ENCODE peak calls at places on chromosomes 5 and 9, in six cellular contexts. One of them, this sample, is unnamed.
A peak's percentile ranks its signal among the peaks of the same experiment; 100 is the strongest.

GRCh38 chr9:116816484-116816883 is 129.4 kb downstream of the TRIM32 start:
- DNase-seq in SK-N-SH: no peak
- DNase-seq in GM12878: no peak
- DNase-seq in K562: no peak
- DNase-seq in GM12892: no peak
- DNase-seq in HepG2: no peak
- DNase-seq in this sample: no peak

GRCh38 chr5:146240951-146241350 is 37.5 kb downstream of the RBM27 start:
- DNase-seq in K562: no peak
- DNase-seq in GM12878: no peak
- DNase-seq in GM12892: no peak
- DNase-seq in SK-N-SH: no peak
- DNase-seq in HepG2: no peak
- DNase-seq in this sample: no peak

GRCh38 chr9:31071606-31072286 is 1312.7 kb upstream of the ACO1 start:
- DNase-seq in SK-N-SH: no peak
- DNase-seq in K562: no peak
- DNase-seq in GM12878: no peak
- DNase-seq in GM12892: no peak
- DNase-seq in HepG2: no peak
- DNase-seq in this sample: no peak

GRCh38 chr9:24297931-24298330 is 247.8 kb downstream of the IZUMO3 start:
- DNase-seq in HepG2: no peak
- DNase-seq in SK-N-SH: no peak
- DNase-seq in K562: no peak
- DNase-seq in GM12892: no peak
- DNase-seq in GM12878: no peak
- DNase-seq in this sample: no peak

GRCh38 chr5:124654418-124654817 is 92.0 kb downstream of the ZNF608 start:
- DNase-seq in K562: peak; percentile 43
- DNase-seq in HepG2: no peak
- DNase-seq in GM12878: no peak
- DNase-seq in SK-N-SH: no peak
- DNase-seq in GM12892: no peak
- DNase-seq in this sample: no peak

GRCh38 chr5:167577616-167578015 is 713.8 kb upstream of the WWC1 start:
- DNase-seq in HepG2: no peak
- DNase-seq in K562: no peak
- DNase-seq in GM12892: no peak
- DNase-seq in SK-N-SH: no peak
- DNase-seq in GM12878: no peak
- DNase-seq in this sample: no peak

GRCh38 chr9:110916361-110916760 is 121.9 kb downstream of the LPAR1 start:
- DNase-seq in SK-N-SH: no peak
- DNase-seq in GM12892: no peak
- DNase-seq in HepG2: no peak
- DNase-seq in GM12878: no peak
- DNase-seq in K562: no peak
- DNase-seq in this sample: no peak

GRCh38 chr9:7770102-7770501 is 29.5 kb downstream of the DMAC1 start:
- DNase-seq in HepG2: no peak
- DNase-seq in K562: no peak
- DNase-seq in GM12892: no peak
- DNase-seq in SK-N-SH: no peak
- DNase-seq in GM12878: no peak
- DNase-seq in this sample: no peak

GRCh38 chr9:78273761-78274160 is 23.2 kb upstream of the PSAT1 start:
- DNase-seq in HepG2: no peak
- DNase-seq in SK-N-SH: no peak
- DNase-seq in K562: no peak
- DNase-seq in GM12892: no peak
- DNase-seq in GM12878: no peak
- DNase-seq in this sample: no peak

GRCh38 chr5:98796197-98796972 is 22.9 kb downstream of the RGMB start:
- DNase-seq in SK-N-SH: peak; percentile 68
- DNase-seq in GM12878: no peak
- DNase-seq in GM12892: peak; percentile 16
- DNase-seq in K562: peak; percentile 68
- DNase-seq in HepG2: peak; percentile 62
- DNase-seq in this sample: peak; percentile 28

GRCh38 chr5:179485845-179486575 is 64.3 kb upstream of the RUFY1 start:
- DNase-seq in GM12878: no peak
- DNase-seq in GM12892: no peak
- DNase-seq in HepG2: no peak
- DNase-seq in K562: no peak
- DNase-seq in SK-N-SH: no peak
- DNase-seq in this sample: no peak

GRCh38 chr9:93126825-93127368 is 7.2 kb downstream of the NINJ1 start:
- DNase-seq in GM12892: no peak
- DNase-seq in GM12878: no peak
- DNase-seq in K562: no peak
- DNase-seq in SK-N-SH: peak; percentile 73
- DNase-seq in HepG2: peak; percentile 88
- DNase-seq in this sample: no peak

GRCh38 chr5:67094476-67095300 is 101.9 kb downstream of the CD180 start:
- DNase-seq in GM12892: no peak
- DNase-seq in SK-N-SH: no peak
- DNase-seq in K562: no peak
- DNase-seq in GM12878: no peak
- DNase-seq in HepG2: peak; percentile 35
- DNase-seq in this sample: no peak

GRCh38 chr9:126642009-126642744 is 28.4 kb downstream of the LMX1B start:
- DNase-seq in GM12878: no peak
- DNase-seq in K562: no peak
- DNase-seq in GM12892: no peak
- DNase-seq in SK-N-SH: no peak
- DNase-seq in HepG2: no peak
- DNase-seq in this sample: no peak

GRCh38 chr5:82406200-82406773 is 128.1 kb upstream of the RPS23 start:
- DNase-seq in K562: no peak
- DNase-seq in SK-N-SH: no peak
- DNase-seq in HepG2: no peak
- DNase-seq in GM12892: no peak
- DNase-seq in GM12878: no peak
- DNase-seq in this sample: no peak

GRCh38 chr9:85944672-85945071 is 3.7 kb downstream of the NAA35 start:
- DNase-seq in GM12892: no peak
- DNase-seq in HepG2: no peak
- DNase-seq in K562: no peak
- DNase-seq in SK-N-SH: no peak
- DNase-seq in GM12878: no peak
- DNase-seq in this sample: no peak

GRCh38 chr5:66567474-66567873 is 28.7 kb upstream of the MAST4 start:
- DNase-seq in HepG2: no peak
- DNase-seq in SK-N-SH: no peak
- DNase-seq in GM12878: no peak
- DNase-seq in K562: no peak
- DNase-seq in GM12892: no peak
- DNase-seq in this sample: no peak

GRCh38 chr5:123916331-123917121 is 404.5 kb downstream of the CSNK1G3 start:
- DNase-seq in SK-N-SH: no peak
- DNase-seq in GM12878: no peak
- DNase-seq in HepG2: no peak
- DNase-seq in K562: no peak
- DNase-seq in GM12892: no peak
- DNase-seq in this sample: no peak

GRCh38 chr5:176189857-176190256 is 48.4 kb upstream of the SIMC1 start:
- DNase-seq in K562: no peak
- DNase-seq in GM12878: no peak
- DNase-seq in SK-N-SH: no peak
- DNase-seq in GM12892: no peak
- DNase-seq in HepG2: no peak
- DNase-seq in this sample: no peak

GRCh38 chr5:13692172-13692571 is 252.3 kb downstream of the DNAH5 start:
- DNase-seq in K562: no peak
- DNase-seq in GM12878: no peak
- DNase-seq in HepG2: no peak
- DNase-seq in SK-N-SH: no peak
- DNase-seq in GM12892: no peak
- DNase-seq in this sample: no peak

GRCh38 chr5:101626572-101626971 is 669.5 kb downstream of the SLCO4C1 start:
- DNase-seq in GM12892: no peak
- DNase-seq in K562: no peak
- DNase-seq in GM12878: no peak
- DNase-seq in SK-N-SH: no peak
- DNase-seq in HepG2: no peak
- DNase-seq in this sample: no peak

GRCh38 chr5:172999351-172999973 is 15.9 kb downstream of the ATP6V0E1 start:
- DNase-seq in HepG2: no peak
- DNase-seq in GM12878: no peak
- DNase-seq in GM12892: no peak
- DNase-seq in K562: no peak
- DNase-seq in SK-N-SH: no peak
- DNase-seq in this sample: no peak

GRCh38 chr5:113264061-113264460 is 170.7 kb downstream of the TSSK1B start:
- DNase-seq in SK-N-SH: no peak
- DNase-seq in GM12892: no peak
- DNase-seq in K562: no peak
- DNase-seq in GM12878: no peak
- DNase-seq in HepG2: no peak
- DNase-seq in this sample: no peak

GRCh38 chr5:159851053-159851452 is 65.2 kb upstream of the ADRA1B start:
- DNase-seq in K562: no peak
- DNase-seq in HepG2: no peak
- DNase-seq in SK-N-SH: no peak
- DNase-seq in GM12892: no peak
- DNase-seq in GM12878: no peak
- DNase-seq in this sample: no peak

GRCh38 chr9:19028835-19029451 is 4.1 kb downstream of the SAXO1 start:
- DNase-seq in K562: peak; percentile 59
- DNase-seq in GM12892: peak; percentile 55
- DNase-seq in HepG2: peak; percentile 54
- DNase-seq in GM12878: no peak
- DNase-seq in SK-N-SH: peak; percentile 81
- DNase-seq in this sample: peak; percentile 64

GRCh38 chr9:132026932-132027585 is 52.6 kb downstream of the MED27 start:
- DNase-seq in GM12892: no peak
- DNase-seq in K562: no peak
- DNase-seq in GM12878: no peak
- DNase-seq in HepG2: no peak
- DNase-seq in SK-N-SH: no peak
- DNase-seq in this sample: no peak

GRCh38 chr9:88672874-88673695 is 138.1 kb downstream of the NXNL2 start:
- DNase-seq in GM12892: no peak
- DNase-seq in SK-N-SH: peak; percentile 33
- DNase-seq in K562: no peak
- DNase-seq in HepG2: peak; percentile 27
- DNase-seq in GM12878: no peak
- DNase-seq in this sample: no peak

GRCh38 chr9:87793292-87793691 is 67.4 kb downstream of the CTSL start:
- DNase-seq in K562: peak; percentile 38
- DNase-seq in SK-N-SH: no peak
- DNase-seq in HepG2: peak; percentile 85
- DNase-seq in GM12878: no peak
- DNase-seq in GM12892: no peak
- DNase-seq in this sample: no peak

DNA sequence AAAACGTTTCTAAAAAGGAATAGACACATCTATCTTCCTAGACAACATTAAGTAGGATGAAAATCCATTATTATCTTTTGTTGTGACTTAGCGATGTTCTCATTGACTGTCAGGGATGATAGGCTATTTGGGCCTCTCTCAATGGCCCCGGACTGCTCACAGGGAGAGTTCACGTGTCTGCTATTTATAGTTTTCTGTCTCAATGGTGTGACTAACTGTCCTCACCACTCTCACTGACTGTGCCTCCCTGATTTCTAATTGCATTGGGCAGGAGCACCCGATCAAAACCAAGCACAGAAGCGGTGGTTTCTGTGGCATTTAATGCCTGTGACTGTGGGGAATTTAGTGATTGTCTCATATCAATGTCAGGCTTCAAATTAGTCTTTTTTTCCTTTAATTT is 286.7 kb upstream of the KLF9 start:
- DNase-seq in GM12892: no peak
- DNase-seq in GM12878: no peak
- DNase-seq in K562: no peak
- DNase-seq in HepG2: no peak
- DNase-seq in SK-N-SH: no peak
- DNase-seq in this sample: no peak
- TF ChIP-seq POLR2AphosphoS5 in GM12892: no peak
- TF ChIP-seq POLR2AphosphoS5 in GM12878: no peak
- TF ChIP-seq POLR2AphosphoS5 in K562: no peak
- TF ChIP-seq POLR2AphosphoS5 in HepG2: no peak
- TF ChIP-seq POLR2AphosphoS5 in SK-N-SH: no peak
- TF ChIP-seq POLR2AphosphoS5 in this sample: no peak

DNA sequence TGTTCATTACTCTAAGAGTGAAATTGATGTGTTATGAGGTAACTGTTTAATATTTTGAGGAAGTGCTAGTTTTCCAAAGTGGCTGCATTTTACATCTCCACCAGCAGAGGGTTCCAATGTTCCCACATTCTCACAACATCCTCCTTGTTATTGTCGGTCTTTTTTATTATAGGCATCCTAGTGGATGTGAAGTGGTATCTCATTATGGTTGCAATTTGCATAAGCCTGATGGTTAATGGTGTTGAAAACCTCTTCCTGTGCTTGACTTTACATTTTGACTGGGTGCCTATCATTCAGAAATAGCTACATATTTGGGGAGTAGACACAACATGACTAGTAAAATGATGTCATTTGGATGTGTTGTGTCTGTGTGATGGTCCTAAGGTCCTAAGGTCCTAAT is 143.6 kb downstream of the MRPS30 start:
- DNase-seq in GM12892: no peak
- DNase-seq in GM12878: peak; percentile 5
- DNase-seq in HepG2: peak; percentile 18
- DNase-seq in K562: peak; percentile 29
- DNase-seq in SK-N-SH: peak; percentile 23
- DNase-seq in this sample: no peak
- TF ChIP-seq TAF1 in GM12892: no peak
- TF ChIP-seq TAF1 in GM12878: no peak
- TF ChIP-seq TAF1 in HepG2: no peak
- TF ChIP-seq TAF1 in K562: no peak
- TF ChIP-seq TAF1 in SK-N-SH: no peak
- TF ChIP-seq TAF1 in this sample: no peak

GRCh38 chr9:124392855-124393460 is 22.3 kb downstream of the PSMB7 start:
- DNase-seq in SK-N-SH: peak; percentile 77
- DNase-seq in GM12892: no peak
- DNase-seq in K562: peak; percentile 54
- DNase-seq in GM12878: no peak
- DNase-seq in HepG2: no peak
- DNase-seq in this sample: no peak
- TF ChIP-seq POLR2AphosphoS5 in SK-N-SH: peak; percentile 56
- TF ChIP-seq POLR2AphosphoS5 in GM12892: no peak
- TF ChIP-seq POLR2AphosphoS5 in K562: no peak
- TF ChIP-seq POLR2AphosphoS5 in GM12878: no peak
- TF ChIP-seq POLR2AphosphoS5 in HepG2: no peak
- TF ChIP-seq POLR2AphosphoS5 in this sample: no peak

DNA sequence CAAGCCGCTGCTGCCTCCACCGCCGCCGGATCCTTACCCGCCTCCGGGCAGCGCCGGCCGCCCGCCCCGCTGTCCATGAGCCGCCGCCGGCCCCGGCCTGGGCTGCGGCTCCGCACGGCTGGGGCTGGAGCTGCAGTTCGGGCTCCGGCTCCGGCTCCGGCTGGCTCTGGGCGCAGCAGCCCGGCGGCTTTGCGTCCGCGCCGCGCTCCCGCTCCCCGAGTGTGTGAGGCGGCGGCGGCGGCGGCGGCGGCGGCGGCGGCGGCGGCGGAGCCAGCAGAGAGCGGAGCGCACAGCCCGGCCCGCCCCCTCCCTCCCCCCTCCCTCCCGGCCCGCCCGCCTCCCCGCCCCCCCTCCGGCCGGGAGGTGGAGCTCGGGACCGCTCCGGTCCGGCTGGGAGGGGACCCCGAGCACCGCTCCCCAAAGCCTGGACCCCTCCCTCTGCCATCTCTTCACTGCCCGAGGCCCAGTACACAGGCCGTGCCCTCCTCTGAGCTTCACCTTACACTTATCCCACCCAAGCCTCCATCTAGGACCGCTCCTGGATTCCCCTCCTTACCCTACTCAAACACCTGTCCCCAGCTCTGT is at the start of gene PCDH1:
- DNase-seq in GM12878: no peak
- DNase-seq in HepG2: no peak
- DNase-seq in SK-N-SH: peak; percentile 81
- DNase-seq in K562: peak; percentile 72
- DNase-seq in GM12892: no peak
- DNase-seq in this sample: no peak
- TF ChIP-seq TAF1 in GM12878: no peak
- TF ChIP-seq TAF1 in HepG2: no peak
- TF ChIP-seq TAF1 in SK-N-SH: no peak
- TF ChIP-seq TAF1 in K562: peak; percentile 34
- TF ChIP-seq TAF1 in GM12892: no peak
- TF ChIP-seq TAF1 in this sample: no peak